ENCODE peak calls at places on chromosomes 1 and 21, in nine cellular contexts. T is fibroblast of lung, Y is lower lobe of right lung, J is heart right ventricle, B is pancreas, N is ovary, D is uterus, L is HCT116, C is left ventricle myocardium inferior. I is an unnamed sample. For H3K36me3 and H3K27me3, the result is how much of the 10 kb centered on the place peaks cover.

GRCh38 chr1:59215766-59216291 is 81.1 kb upstream of the FGGY start:
- DNase-seq in T (no peak), Y (no peak), J (no peak), B (no peak), N (no peak), D (no peak), L (peak), C (no peak), I (no peak)

GRCh38 chr1:234609528-234610042 is 393 bp downstream of the IRF2BP2 start:
- DNase-seq in T (no peak), Y (peak), J (peak), B (no peak), N (no peak), D (no peak), L (no peak), C (no peak), I (no peak)

GRCh38 chr1:171188388-171189266 is 3.5 kb downstream of the FMO2 start:
- DNase-seq in T (peak), Y (peak), J (no peak), B (no peak), N (peak), D (peak), L (peak), C (peak), I (peak)

GRCh38 chr1:71721532-71721931 is 560.8 kb downstream of the NEGR1 start:
- DNase-seq in T (no peak), Y (no peak), J (no peak), B (no peak), N (no peak), D (no peak), L (no peak), C (no peak), I (no peak)

GRCh38 chr1:7026188-7026587 is 240.9 kb downstream of the CAMTA1 start:
- DNase-seq in T (peak), Y (no peak), J (no peak), B (no peak), N (no peak), D (no peak), L (no peak), C (no peak), I (no peak)

GRCh38 chr1:233144434-233144833 is 151.1 kb downstream of the PCNX2 start:
- DNase-seq in T (no peak), Y (no peak), J (no peak), B (no peak), N (no peak), D (no peak), L (no peak), C (no peak), I (no peak)

GRCh38 chr1:56517404-56518130 is 61.8 kb downstream of the PLPP3 start:
- DNase-seq in T (no peak), Y (no peak), J (no peak), B (no peak), N (no peak), D (no peak), L (no peak), C (no peak), I (no peak)

GRCh38 chr1:66304128-66304527 is 229.8 kb upstream of the SGIP1 start:
- DNase-seq in T (no peak), Y (no peak), J (no peak), B (no peak), N (no peak), D (no peak), L (no peak), C (no peak), I (no peak)

GRCh38 chr1:17149771-17150170 is 30.5 kb upstream of the PADI2 start:
- DNase-seq in T (no peak), Y (no peak), J (no peak), B (no peak), N (no peak), D (no peak), L (no peak), C (no peak), I (no peak)

GRCh38 chr1:205161071-205161470 is 39.3 kb upstream of the RBBP5 start:
- DNase-seq in T (no peak), Y (no peak), J (no peak), B (no peak), N (no peak), D (no peak), L (no peak), C (no peak), I (no peak)

GRCh38 chr1:205249651-205250050 is 21.9 kb downstream of the TMCC2 start:
- DNase-seq in T (no peak), Y (no peak), J (no peak), B (peak), N (no peak), D (no peak), L (no peak), C (no peak), I (no peak)

GRCh38 chr21:14403681-14404318 is 20.9 kb upstream of the HSPA13 start:
- DNase-seq in T (peak), Y (no peak), J (no peak), B (no peak), N (no peak), D (no peak), L (peak), C (no peak), I (peak)

GRCh38 chr1:154772611-154773515 is 97.2 kb downstream of the KCNN3 start:
- DNase-seq in T (no peak), Y (no peak), J (no peak), B (no peak), N (no peak), D (peak), L (no peak), C (no peak), I (no peak)

GRCh38 chr21:45332415-45332814 is 44.7 kb upstream of the POFUT2 start:
- DNase-seq in T (no peak), Y (no peak), J (no peak), B (no peak), N (no peak), D (no peak), L (no peak), C (peak), I (peak)

GRCh38 chr21:46005481-46005881 is 23.9 kb downstream of the COL6A1 start:
- DNase-seq in T (no peak), Y (no peak), J (peak), B (peak), N (peak), D (peak), L (no peak), C (peak), I (no peak)

GRCh38 chr1:228314658-228315483 is 91.8 kb downstream of the TRIM11 start:
- DNase-seq in T (peak), Y (peak), J (peak), B (peak), N (peak), D (no peak), L (no peak), C (peak), I (peak)

GRCh38 chr1:193914871-193915270 is 728.5 kb upstream of the B3GALT2 start:
- DNase-seq in T (no peak), Y (no peak), J (no peak), B (no peak), N (no peak), D (no peak), L (no peak), C (no peak), I (no peak)

GRCh38 chr1:99789715-99790114 is 23.3 kb upstream of the FRRS1 start:
- DNase-seq in T (no peak), Y (no peak), J (no peak), B (no peak), N (no peak), D (no peak), L (no peak), C (no peak), I (no peak)

GRCh38 chr1:169107673-169108160 is 1.2 kb downstream of the ATP1B1 start:
- DNase-seq in T (peak), Y (no peak), J (no peak), B (no peak), N (peak), D (no peak), L (no peak), C (peak), I (no peak)

GRCh38 chr1:94858276-94858675 is 38.1 kb downstream of the SLC44A3 start:
- DNase-seq in T (peak), Y (peak), J (no peak), B (no peak), N (no peak), D (no peak), L (no peak), C (no peak), I (no peak)

GRCh38 chr1:63463248-63463647 is 59.8 kb downstream of the ITGB3BP start:
- DNase-seq in T (no peak), Y (no peak), J (no peak), B (no peak), N (no peak), D (no peak), L (no peak), C (no peak), I (no peak)

GRCh38 chr1:110460253-110461220 is 9.6 kb downstream of the PROK1 start:
- DNase-seq in T (peak), Y (no peak), J (peak), B (no peak), N (peak), D (peak), L (peak), C (peak), I (peak)

GRCh38 chr1:156655151-156655903 is 13.4 kb downstream of the BCAN start:
- DNase-seq in T (no peak), Y (no peak), J (no peak), B (no peak), N (no peak), D (no peak), L (no peak), C (no peak), I (no peak)

GRCh38 chr1:67948155-67949075 is 102.0 kb downstream of the DIRAS3 start:
- DNase-seq in T (peak), Y (no peak), J (no peak), B (no peak), N (no peak), D (no peak), L (no peak), C (no peak), I (no peak)

GRCh38 chr1:210754931-210755670 is 378.8 kb downstream of the KCNH1 start:
- DNase-seq in T (peak), Y (no peak), J (no peak), B (no peak), N (no peak), D (no peak), L (no peak), C (no peak), I (no peak)

GRCh38 chr1:27522148-27522859 is 32.3 kb upstream of the WASF2 start:
- DNase-seq in T (peak), Y (peak), J (no peak), B (no peak), N (no peak), D (no peak), L (no peak), C (no peak), I (no peak)

GRCh38 chr1:20078166-20078565 is 8.2 kb downstream of the PLA2G5 start:
- DNase-seq in T (no peak), Y (no peak), J (no peak), B (no peak), N (no peak), D (no peak), L (no peak), C (no peak), I (no peak)

GRCh38 chr1:37038079-37038702 is 3.9 kb upstream of the GRIK3 start:
- DNase-seq in T (no peak), Y (no peak), J (no peak), B (no peak), N (no peak), D (no peak), L (peak), C (no peak), I (peak)

GRCh38 chr1:78370356-78370755 is 120.4 kb upstream of the PTGFR start:
- DNase-seq in T (peak), Y (no peak), J (no peak), B (no peak), N (no peak), D (no peak), L (no peak), C (no peak), I (no peak)

GRCh38 chr1:184745929-184746583 is 8.6 kb downstream of the EDEM3 start:
- DNase-seq in T (no peak), Y (no peak), J (no peak), B (no peak), N (no peak), D (no peak), L (no peak), C (no peak), I (no peak)

GRCh38 chr1:13543451-13543911 is 29.7 kb upstream of the LRRC38 start:
- DNase-seq in T (no peak), Y (no peak), J (peak), B (no peak), N (no peak), D (no peak), L (no peak), C (peak), I (no peak)

GRCh38 chr1:158830074-158830677 is 975 bp upstream of the MNDA start:
- DNase-seq in T (no peak), Y (no peak), J (no peak), B (no peak), N (no peak), D (no peak), L (no peak), C (no peak), I (no peak)

GRCh38 chr1:165355221-165355976 is 1.1 kb downstream of the LMX1A start:
- DNase-seq in T (no peak), Y (no peak), J (no peak), B (no peak), N (no peak), D (no peak), L (no peak), C (no peak), I (no peak)

GRCh38 chr1:25902462-25902861 is 3.8 kb downstream of the STMN1 start:
- DNase-seq in T (no peak), Y (no peak), J (no peak), B (no peak), N (no peak), D (no peak), L (no peak), C (no peak), I (no peak)
- H3K36me3 ChIP-seq in T (under half), Y (under half), J (under half), B (under half), N (under half), D (under half), L (under half), C (under half), I (under half)

GRCh38 chr1:11886986-11887665 is 28.4 kb upstream of the NPPB start:
- DNase-seq in T (no peak), Y (no peak), J (peak), B (no peak), N (no peak), D (no peak), L (no peak), C (peak), I (no peak)
- H3K27me3 ChIP-seq in T (under half), Y (under half), J (under half), B (under half), N (under half), D (under half), L (under half), C (under half), I (under half)

DNA sequence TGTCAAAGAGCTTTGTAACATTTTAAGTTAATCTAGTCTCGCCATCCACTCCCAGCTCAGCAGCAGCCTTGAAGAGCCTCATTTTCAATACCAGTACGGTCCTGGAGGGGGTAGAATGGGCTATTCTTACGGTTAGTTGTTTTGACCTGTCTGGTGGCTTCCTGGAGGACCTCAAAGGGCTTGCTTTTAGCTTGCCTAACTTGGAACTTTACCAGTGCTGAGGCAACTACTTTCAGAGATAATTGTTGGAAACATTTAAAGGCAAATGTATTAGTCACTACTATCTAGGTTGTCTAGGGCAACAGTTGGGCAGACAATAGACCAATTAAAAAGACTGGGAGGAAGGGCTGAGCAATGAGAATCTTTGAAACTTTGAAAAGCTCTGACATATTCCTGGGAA is 56.0 kb downstream of the TTLL7 start:
- DNase-seq in T (peak), Y (no peak), J (no peak), B (no peak), N (no peak), D (no peak), L (no peak), C (no peak), I (no peak)
- TF ChIP-seq CTCF in T (no peak), Y (no peak), J (no peak), B (no peak), N (no peak), D (no peak), L (peak), C (no peak), I (no peak)

DNA sequence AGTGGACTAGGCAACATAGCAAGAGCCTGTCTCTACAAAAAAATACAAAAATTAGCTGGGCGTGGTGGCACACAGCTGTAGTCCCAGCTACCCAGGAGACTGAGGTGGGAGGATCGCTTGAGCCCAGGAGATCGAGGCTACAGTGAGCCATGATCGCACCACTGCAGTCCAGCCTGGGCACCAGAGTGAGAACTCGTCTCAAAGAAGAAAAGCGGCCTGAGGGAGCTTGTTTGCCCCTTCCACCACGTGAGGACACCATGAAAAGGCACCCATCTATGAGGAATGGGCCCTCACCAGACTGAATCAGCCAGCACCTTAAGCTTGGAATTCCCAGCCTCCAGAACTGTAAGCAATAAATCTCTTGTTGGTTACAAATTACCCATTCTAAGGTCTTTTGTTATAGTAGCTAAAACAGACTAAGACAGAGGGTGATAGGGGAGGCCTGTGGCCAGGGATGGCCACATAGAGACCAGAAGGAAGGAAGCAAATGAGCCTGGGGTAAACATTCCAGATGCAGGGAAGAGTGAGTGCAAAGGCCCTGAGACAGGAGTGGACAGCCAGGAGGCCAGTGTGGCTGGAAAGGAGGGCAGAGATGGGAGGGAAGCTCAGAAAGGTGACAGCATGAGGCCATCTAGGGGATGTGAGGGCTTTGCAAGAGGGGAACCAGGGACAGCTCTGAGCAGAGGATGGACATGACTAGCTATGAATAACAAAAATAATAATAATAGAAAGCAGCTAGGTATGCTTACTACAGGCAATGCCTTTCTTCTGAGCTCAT is 120.1 kb downstream of the MATN1 start:
- DNase-seq in T (no peak), Y (no peak), J (no peak), B (no peak), N (no peak), D (no peak), L (no peak), C (no peak), I (no peak)
- H3K36me3 ChIP-seq in T (under half), Y (under half), J (under half), B (under half), N (under half), D (under half), L (under half), C (under half), I (under half)

DNA sequence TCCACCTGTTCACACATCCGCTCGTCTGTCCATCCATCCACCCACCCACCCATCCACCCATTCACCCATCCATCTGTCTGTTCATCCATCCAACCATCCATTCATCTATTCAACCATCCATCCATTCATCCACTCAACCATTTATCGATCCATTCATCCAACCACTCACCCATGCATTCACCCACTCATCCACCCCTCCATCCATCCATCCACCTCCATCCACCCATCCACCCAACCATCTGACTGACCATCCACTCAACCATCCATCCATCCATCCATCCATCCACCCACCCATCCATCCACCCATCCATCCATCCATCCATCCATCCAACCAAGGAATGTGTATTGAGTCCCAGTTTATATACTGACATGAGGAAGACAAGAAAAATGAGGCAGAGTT is 73.1 kb downstream of the UMODL1 start:
- DNase-seq in T (no peak), Y (no peak), J (no peak), B (no peak), N (no peak), D (no peak), L (no peak), C (no peak), I (no peak)
- H3K27me3 ChIP-seq in T (under half), Y (under half), J (under half), B (under half), N (under half), D (under half), L (under half), C (under half), I (under half)

GRCh38 chr1:217590598-217590997 is 40.3 kb downstream of the GPATCH2 start:
- DNase-seq in T (no peak), Y (no peak), J (no peak), B (no peak), N (no peak), D (no peak), L (no peak), C (no peak), I (peak)
- TF ChIP-seq CTCF in T (no peak), Y (no peak), J (no peak), B (no peak), N (no peak), D (no peak), L (peak), C (no peak), I (peak)

GRCh38 chr1:3740752-3741151 is 11.5 kb upstream of the CCDC27 start:
- DNase-seq in T (no peak), Y (peak), J (no peak), B (peak), N (no peak), D (no peak), L (no peak), C (no peak), I (no peak)

GRCh38 chr1:3742439-3743298 is 9.6 kb upstream of the CCDC27 start:
- DNase-seq in T (no peak), Y (peak), J (no peak), B (no peak), N (no peak), D (no peak), L (no peak), C (no peak), I (no peak)

GRCh38 chr1:3741566-3742438 is 10.4 kb upstream of the CCDC27 start:
- DNase-seq in T (no peak), Y (no peak), J (no peak), B (peak), N (no peak), D (no peak), L (no peak), C (no peak), I (no peak)

GRCh38 chr1:3738943-3739342 is 13.3 kb upstream of the CCDC27 start:
- DNase-seq in T (no peak), Y (no peak), J (no peak), B (no peak), N (no peak), D (no peak), L (no peak), C (no peak), I (no peak)

DNA sequence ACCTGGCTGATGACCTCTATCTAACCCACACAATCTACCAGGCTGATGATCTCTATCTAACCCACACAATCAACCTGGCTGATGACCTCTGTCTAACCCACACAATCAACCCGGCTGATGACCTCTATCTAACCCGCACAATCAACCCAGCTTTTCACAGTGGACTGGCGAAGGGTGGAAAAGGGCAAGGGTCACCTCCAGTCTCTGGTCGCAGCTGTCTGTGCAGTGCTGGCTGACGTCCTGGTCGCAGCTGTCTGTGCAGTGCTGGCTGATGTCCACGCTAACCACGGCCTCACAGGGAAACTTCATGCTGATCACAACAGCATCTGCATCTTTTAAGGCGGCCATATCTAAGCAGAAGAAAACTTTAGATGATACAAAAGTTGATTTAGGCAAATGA is 12.2 kb upstream of the CCDC27 start:
- DNase-seq in T (no peak), Y (no peak), J (no peak), B (no peak), N (no peak), D (no peak), L (no peak), C (no peak), I (no peak)
- H3K36me3 ChIP-seq in T (under half), Y (half or more), J (under half), B (under half), N (under half), D (under half), L (under half), C (half or more), I (under half)